ENCODE peak calls at places on chromosomes 13 and 19, in seven cellular contexts. P is lower leg skin, D is AG04449, Z is brain microvascular endothelial cell, F is Peyer's patch, C is GM12865, I is bronchial epithelial cell. V is an unnamed sample.

GRCh38 chr19:40604647-40605200 is 3.6 kb downstream of the LTBP4 start:
- DNase-seq in I (peak; percentile 46), F (peak; percentile 76), C (peak; percentile 40), Z (no peak), P (peak; percentile 92), D (no peak), V (peak; percentile 57)

GRCh38 chr19:3683866-3684816 is 16.1 kb downstream of the PIP5K1C start:
- DNase-seq in P (no peak), C (peak; percentile 71), D (no peak), Z (peak; percentile 95), F (no peak), I (no peak), V (no peak)

GRCh38 chr19:40191836-40192646 is 815 bp downstream of the MAP3K10 start:
- DNase-seq in F (peak; percentile 50), C (peak; percentile 44), I (no peak), P (no peak), Z (no peak), D (no peak), V (no peak)

GRCh38 chr19:50703915-50704548 is 15.6 kb downstream of the SHANK1 start:
- DNase-seq in D (no peak), Z (no peak), C (no peak), P (no peak), I (no peak), F (no peak), V (no peak)

GRCh38 chr19:32324631-32325215 is 20.7 kb upstream of the ZNF507 start:
- DNase-seq in Z (no peak), F (no peak), I (no peak), D (no peak), C (no peak), P (no peak), V (no peak)

GRCh38 chr19:5313307-5313706 is 27.3 kb downstream of the PTPRS start:
- DNase-seq in C (peak; percentile 40), P (no peak), Z (no peak), F (peak; percentile 66), D (no peak), I (no peak), V (no peak)

GRCh38 chr19:2371656-2372055 is 11.6 kb downstream of the TMPRSS9 start:
- DNase-seq in F (no peak), C (no peak), I (no peak), P (no peak), D (no peak), Z (no peak), V (peak; percentile 21)

GRCh38 chr13:76852991-76853390 is 33.2 kb downstream of the KCTD12 start:
- DNase-seq in P (no peak), C (no peak), Z (peak; percentile 14), I (peak; percentile 94), F (no peak), D (no peak), V (peak; percentile 94)

GRCh38 chr19:38729653-38730469 is 14.4 kb downstream of the CAPN12 start:
- DNase-seq in Z (peak; percentile 50), P (peak; percentile 92), F (peak; percentile 90), D (no peak), C (peak; percentile 78), I (peak; percentile 38), V (peak; percentile 60)

GRCh38 chr13:81133066-81133465 is 792.1 kb upstream of the SPRY2 start:
- DNase-seq in I (peak; percentile 83), P (no peak), Z (peak; percentile 16), F (no peak), D (no peak), C (no peak), V (peak; percentile 49)

GRCh38 chr19:7191946-7192691 is 102.1 kb downstream of the INSR start:
- DNase-seq in Z (no peak), F (no peak), D (no peak), C (peak; percentile 78), I (no peak), P (no peak), V (no peak)

GRCh38 chr19:29845576-29846176 is 33.9 kb downstream of the CCNE1 start:
- DNase-seq in I (peak; percentile 22), P (peak; percentile 88), Z (peak; percentile 26), D (no peak), F (peak; percentile 54), C (peak; percentile 54), V (peak; percentile 37)

GRCh38 chr13:49112782-49113525 is 107.2 kb upstream of the MLNR start:
- DNase-seq in C (no peak), Z (no peak), F (no peak), I (no peak), D (no peak), P (no peak), V (no peak)

GRCh38 chr19:1486720-1487575 is 3.2 kb downstream of the PCSK4 start:
- DNase-seq in C (no peak), F (no peak), I (no peak), D (no peak), P (no peak), Z (no peak), V (no peak)

GRCh38 chr19:43769256-43769655 is 11.5 kb downstream of the KCNN4 start:
- DNase-seq in Z (no peak), D (no peak), P (no peak), C (no peak), F (no peak), I (no peak), V (no peak)

GRCh38 chr19:19345970-19346369 is 25.3 kb downstream of the MAU2 start:
- DNase-seq in Z (no peak), C (no peak), F (no peak), D (no peak), P (no peak), I (no peak), V (no peak)

GRCh38 chr13:44715287-44716224 is 139.4 kb upstream of the TSC22D1 start:
- DNase-seq in I (no peak), F (no peak), C (no peak), P (peak; percentile 43), Z (no peak), D (no peak), V (no peak)

GRCh38 chr19:15340086-15340485 is 7.7 kb upstream of the BRD4 start:
- DNase-seq in I (no peak), C (no peak), D (no peak), F (no peak), Z (no peak), P (no peak), V (no peak)

GRCh38 chr19:12666305-12667048 is at the start of the genes MAN2B1 and WDR83:
- DNase-seq in D (no peak), P (peak; percentile 93), Z (peak; percentile 42), I (peak; percentile 57), F (peak; percentile 88), C (peak; percentile 83), V (peak; percentile 75)

GRCh38 chr19:16825312-16826168 is 3.7 kb upstream of the SIN3B start:
- DNase-seq in Z (peak; percentile 50), P (peak; percentile 92), D (no peak), I (peak; percentile 68), C (no peak), F (peak; percentile 52), V (peak; percentile 74)

GRCh38 chr19:46970815-46971214 is 48.8 kb upstream of the NPAS1 start:
- DNase-seq in C (no peak), I (no peak), F (no peak), P (no peak), Z (peak; percentile 93), D (peak; percentile 94), V (peak; percentile 18)

GRCh38 chr13:103029798-103030197 is 36.4 kb downstream of the SLC10A2 start:
- DNase-seq in P (no peak), I (no peak), D (no peak), C (no peak), F (no peak), Z (no peak), V (no peak)

GRCh38 chr13:46010148-46010547 is 42.4 kb downstream of the ZC3H13 start:
- DNase-seq in I (no peak), C (no peak), D (no peak), F (no peak), P (no peak), Z (no peak), V (peak; percentile 11)
- TF ChIP-seq CTCF in I (no peak), C (peak; percentile 10), D (peak; percentile 14), F (no peak), P (no peak), Z (peak; percentile 51), V (peak; percentile 37)

GRCh38 chr13:39016789-39017188 is 21.1 kb downstream of the PROSER1 start:
- DNase-seq in D (no peak), F (no peak), P (no peak), I (peak; percentile 35), Z (no peak), C (peak; percentile 58), V (peak; percentile 38)
- TF ChIP-seq CTCF in D (peak; percentile 42), F (peak; percentile 46), P (no peak), I (peak; percentile 58), Z (peak; percentile 73), C (peak; percentile 57), V (peak; percentile 51)

DNA sequence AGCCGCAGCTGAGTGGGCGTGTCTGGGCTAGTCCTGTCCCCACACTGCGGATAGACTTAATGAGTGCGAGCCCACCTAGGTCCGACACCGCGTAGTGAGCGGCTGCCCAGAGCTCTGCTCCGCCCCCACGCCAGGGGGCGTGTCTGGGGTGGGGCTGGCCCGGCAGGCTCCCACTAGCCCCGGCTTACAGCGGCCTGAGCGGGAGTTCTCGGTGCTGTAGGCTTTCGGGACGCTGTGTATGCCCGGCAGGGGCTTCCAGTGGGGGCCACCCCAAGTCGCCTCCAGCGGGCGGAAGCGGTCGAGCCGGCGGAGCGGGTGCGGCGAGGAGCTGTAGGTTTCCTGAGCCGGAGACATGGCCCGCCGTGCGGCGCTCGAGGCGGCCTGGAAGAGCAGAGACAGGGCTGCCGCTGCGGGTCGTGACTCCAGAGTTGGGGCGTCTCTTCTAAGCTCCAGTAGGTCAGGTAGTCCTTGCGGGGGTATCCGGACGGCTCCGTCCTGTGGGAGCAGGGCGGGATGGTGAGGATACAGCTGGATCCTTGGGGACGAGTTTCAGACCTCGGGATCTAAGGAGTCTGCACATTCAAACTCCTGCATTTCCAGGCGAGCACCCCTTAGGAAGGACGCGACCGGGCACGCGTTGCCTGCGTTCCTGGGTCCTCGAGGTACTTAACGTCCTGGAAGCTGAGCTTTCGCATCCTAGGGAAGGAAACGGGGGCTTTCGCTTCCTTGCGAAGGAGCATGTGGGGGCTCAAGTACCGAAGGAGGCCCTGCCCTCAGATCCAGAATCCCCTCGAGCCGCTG is 1.2 kb downstream of the CGB7 start:
- DNase-seq in D (no peak), P (peak; percentile 90), I (peak; percentile 57), C (peak; percentile 45), Z (peak; percentile 9), F (peak; percentile 72), V (peak; percentile 68)
- TF ChIP-seq CTCF in D (peak; percentile 46), P (no peak), I (peak; percentile 43), C (peak; percentile 13), Z (peak; percentile 38), F (peak; percentile 38), V (peak; percentile 18)

DNA sequence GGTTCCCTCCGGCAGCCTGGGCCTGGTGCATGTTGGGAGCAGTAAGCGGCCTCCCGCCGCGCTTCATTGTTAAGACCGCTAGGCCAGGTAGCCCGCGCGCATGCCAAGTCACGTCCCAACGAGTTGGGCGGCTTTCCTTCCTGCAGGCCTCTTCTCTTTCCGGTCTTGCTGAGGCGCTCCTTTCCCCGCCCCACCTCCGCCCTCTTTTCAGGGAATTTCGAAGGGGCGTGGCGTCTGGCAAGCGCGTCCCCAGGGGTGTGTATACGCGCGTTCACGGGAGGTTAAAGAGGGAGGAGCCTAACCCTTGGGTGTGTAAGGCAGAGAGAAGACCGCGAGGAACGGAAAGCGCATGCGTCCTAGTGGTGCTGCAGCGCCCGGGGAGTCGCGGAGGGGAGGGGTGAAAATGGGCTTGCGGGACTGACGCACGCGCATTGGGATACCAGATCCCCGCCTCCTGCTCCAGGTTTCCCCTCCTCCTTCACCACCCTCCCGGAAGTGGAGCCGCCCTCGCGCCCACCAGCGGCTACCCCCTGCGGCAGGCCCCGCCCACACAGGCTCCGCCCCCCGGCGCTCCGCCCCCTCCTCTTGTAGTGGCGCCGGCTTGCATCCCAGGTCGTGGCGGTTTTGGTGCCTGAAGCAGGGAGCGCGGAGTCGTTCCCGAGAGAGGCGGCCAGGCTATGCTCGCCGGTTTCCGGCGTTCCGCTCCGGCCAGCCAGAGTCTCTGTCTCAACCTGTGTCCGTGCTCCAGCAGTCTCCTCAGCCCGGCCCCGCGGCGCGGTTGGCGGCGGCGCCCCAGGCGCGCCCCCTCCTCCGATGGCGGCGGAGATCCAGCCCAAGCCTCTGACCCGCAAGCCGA is at the start of gene WDFY2:
- DNase-seq in I (peak; percentile 99), D (peak; percentile 98), C (peak; percentile 100), Z (peak; percentile 100), P (peak; percentile 100), F (peak; percentile 100), V (peak; percentile 100)
- TF ChIP-seq CTCF in I (peak; percentile 40), D (peak; percentile 51), C (no peak), Z (no peak), P (no peak), F (peak; percentile 21), V (peak; percentile 5)

V was measured in epithelial cell of esophagus.